ENCODE peak calls at places on chromosomes 7 and 10, in four cellular contexts. I is tibial nerve, G is endodermal cell, N is iPS DF 6.9. V is an unnamed sample.

GRCh38 chr7:91398341-91398740 is 134.1 kb downstream of the FZD1 start:
- DNase-seq in I (no peak), G (no peak), N (no peak), V (no peak)

GRCh38 chr10:75660833-75661232 is 229.4 kb downstream of the LRMDA start:
- DNase-seq in I (no peak), G (no peak), N (no peak), V (no peak)

GRCh38 chr7:99132922-99133321 is 11.0 kb downstream of the SMURF1 start:
- DNase-seq in I (no peak), G (no peak), N (no peak), V (no peak)

GRCh38 chr7:5685192-5685591 is 96.3 kb downstream of the RNF216 start:
- DNase-seq in I (no peak), G (no peak), N (no peak), V (no peak)

GRCh38 chr7:101814081-101814995 is 3.1 kb upstream of the CUX1 start:
- DNase-seq in I (peak; percentile 15), G (peak; percentile 83), N (no peak), V (peak; percentile 57)

GRCh38 chr10:60376953-60377352 is 12.7 kb downstream of the ANK3 start:
- DNase-seq in I (no peak), G (no peak), N (no peak), V (no peak)

GRCh38 chr10:4512557-4513286 is 313.3 kb upstream of the AKR1E2 start:
- DNase-seq in I (no peak), G (no peak), N (peak; percentile 25), V (no peak)

GRCh38 chr7:2487586-2488271 is 11.5 kb upstream of the GRIFIN start:
- DNase-seq in I (no peak), G (no peak), N (no peak), V (no peak)

GRCh38 chr10:52040486-52040885 is 273.6 kb upstream of the DKK1 start:
- DNase-seq in I (no peak), G (no peak), N (no peak), V (no peak)

GRCh38 chr7:99928994-99929729 is at the start of gene GJC3:
- DNase-seq in I (no peak), G (peak; percentile 91), N (no peak), V (no peak)

GRCh38 chr7:69599879-69600764 is 1.8 kb downstream of the AUTS2 start:
- DNase-seq in I (no peak), G (no peak), N (no peak), V (no peak)

GRCh38 chr10:24255115-24255895 is 46.4 kb downstream of the KIAA1217 start:
- DNase-seq in I (no peak), G (peak; percentile 71), N (peak; percentile 16), V (no peak)

GRCh38 chr10:43250925-43251663 is 15.8 kb downstream of the RASGEF1A start:
- DNase-seq in I (peak; percentile 7), G (peak; percentile 71), N (no peak), V (no peak)

GRCh38 chr10:98020254-98020653 is 10.2 kb downstream of the CRTAC1 start:
- DNase-seq in I (no peak), G (no peak), N (no peak), V (no peak)

GRCh38 chr10:85012305-85012704 is 683.9 kb downstream of the CCSER2 start:
- DNase-seq in I (no peak), G (no peak), N (no peak), V (no peak)

GRCh38 chr7:90645784-90646183 is 49.7 kb downstream of the CDK14 start:
- DNase-seq in I (no peak), G (no peak), N (no peak), V (no peak)

GRCh38 chr7:96667026-96667425 is 42.6 kb downstream of the SEM1 start:
- DNase-seq in I (no peak), G (no peak), N (no peak), V (no peak)

GRCh38 chr10:106795619-106796018 is 368.9 kb downstream of the SORCS1 start:
- DNase-seq in I (no peak), G (peak; percentile 76), N (peak; percentile 41), V (no peak)

GRCh38 chr10:106789623-106790022 is 374.9 kb downstream of the SORCS1 start:
- DNase-seq in I (no peak), G (no peak), N (no peak), V (no peak)
- H3K9me3 ChIP-seq in I (no peaks in the 10 kb centered on the region), G (peaks cover 9% of the 10 kb centered on the region), N (no peaks in the 10 kb centered on the region), V (no peaks in the 10 kb centered on the region)

GRCh38 chr7:30487371-30487770 is 8.8 kb upstream of the NOD1 start:
- DNase-seq in I (no peak), G (no peak), N (no peak), V (no peak)

GRCh38 chr7:30491417-30491816 is 12.8 kb upstream of the NOD1 start:
- DNase-seq in I (no peak), G (no peak), N (no peak), V (no peak)

DNA sequence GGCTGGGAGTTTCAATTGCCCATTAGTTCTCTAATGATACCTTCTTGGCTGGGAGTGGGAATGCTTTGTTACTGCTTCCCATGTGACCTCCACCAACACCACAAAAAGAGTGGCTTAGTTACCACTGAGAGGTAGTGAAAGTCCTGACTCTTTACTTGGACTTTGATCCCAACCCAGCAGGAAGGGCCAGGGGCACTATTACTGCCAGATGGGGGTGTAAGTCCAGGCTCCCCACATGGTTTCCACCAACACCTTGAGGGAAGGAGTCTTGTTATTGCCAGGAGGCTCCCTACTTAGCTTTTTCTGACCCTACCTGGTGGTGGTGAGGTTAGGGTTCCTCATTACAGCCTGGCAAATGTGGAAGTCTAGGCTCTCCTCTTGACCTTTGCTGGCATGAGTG is 11.4 kb downstream of the GGCT start:
- DNase-seq in I (no peak), G (no peak), N (no peak), V (no peak)
- H3K9me3 ChIP-seq in I (no peaks in the 10 kb centered on the region), G (peaks cover 14% of the 10 kb centered on the region), N (no peaks in the 10 kb centered on the region), V (no peaks in the 10 kb centered on the region)

GRCh38 chr7:64626083-64626469 is 39.9 kb upstream of the ZNF107 start:
- DNase-seq in I (no peak), G (no peak), N (no peak), V (no peak)

GRCh38 chr7:64630496-64630895 is 35.4 kb upstream of the ZNF107 start:
- DNase-seq in I (no peak), G (no peak), N (no peak), V (no peak)

GRCh38 chr7:64626557-64626956 is 39.4 kb upstream of the ZNF107 start:
- DNase-seq in I (no peak), G (no peak), N (no peak), V (no peak)

GRCh38 chr7:64628192-64628591 is 37.7 kb upstream of the ZNF107 start:
- DNase-seq in I (no peak), G (no peak), N (no peak), V (no peak)

GRCh38 chr7:64628721-64629120 is 37.2 kb upstream of the ZNF107 start:
- DNase-seq in I (no peak), G (no peak), N (no peak), V (no peak)
- H3K9me3 ChIP-seq in I (no peaks in the 10 kb centered on the region), G (peaks cover 16% of the 10 kb centered on the region), N (peaks cover 14% of the 10 kb centered on the region), V (no peaks in the 10 kb centered on the region)

DNA sequence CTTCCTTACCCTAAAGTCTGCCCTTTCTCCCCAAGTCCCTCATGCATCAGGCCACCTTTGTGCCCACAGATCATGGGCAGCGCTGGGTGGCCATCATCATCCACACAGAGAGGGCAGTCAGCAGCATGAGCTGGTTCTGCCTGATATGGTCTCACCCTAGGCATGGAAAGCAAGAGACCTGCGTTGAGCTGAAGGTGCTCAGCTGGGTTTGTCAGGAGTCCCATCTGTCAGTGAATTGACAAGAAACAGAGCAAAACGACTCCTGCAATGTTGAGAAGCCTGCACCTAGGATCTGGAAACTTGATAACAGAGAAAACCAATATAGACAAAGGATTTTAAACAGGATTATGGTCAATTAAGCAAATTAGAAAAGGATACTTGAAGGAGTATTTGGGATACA is 242.7 kb upstream of the PRSS1 start:
- DNase-seq in I (no peak), G (no peak), N (no peak), V (no peak)
- H3K9me3 ChIP-seq in I (no peaks in the 10 kb centered on the region), G (no peaks in the 10 kb centered on the region), N (no peaks in the 10 kb centered on the region), V (no peaks in the 10 kb centered on the region)

DNA sequence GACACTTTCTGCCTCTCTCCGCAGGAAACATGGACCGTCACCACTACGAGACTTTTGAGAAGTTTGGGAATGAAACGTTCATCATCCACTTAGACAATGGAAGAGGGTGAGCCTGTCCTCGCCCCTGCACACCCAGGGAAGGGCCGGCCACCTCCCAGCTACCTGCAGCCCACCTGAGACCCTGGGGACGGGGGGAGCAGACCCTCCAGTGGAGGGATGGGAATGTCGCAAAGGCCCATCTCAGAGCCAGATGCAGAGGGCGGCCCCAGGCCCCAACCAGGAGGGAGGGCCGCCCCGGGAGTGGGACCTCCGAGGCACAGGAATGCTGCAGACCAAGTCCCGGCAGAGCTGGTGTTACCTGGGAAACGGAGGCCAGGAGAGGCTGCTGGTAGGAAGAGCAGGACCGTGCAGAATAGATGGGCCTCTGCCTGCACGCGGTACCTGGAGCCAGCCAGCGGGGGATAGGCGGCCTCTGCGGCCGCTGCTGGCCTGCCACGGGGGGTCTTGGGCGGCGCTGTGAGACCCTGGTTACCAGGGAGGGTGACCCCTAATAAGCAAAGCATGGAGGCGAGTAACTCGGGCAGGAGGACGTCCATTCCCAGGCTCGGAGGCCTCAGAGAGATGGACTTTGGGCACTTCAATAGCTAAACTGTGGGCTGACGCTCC is 32.9 kb upstream of the FOXL3 start:
- DNase-seq in I (no peak), G (no peak), N (no peak), V (no peak)
- H3K9me3 ChIP-seq in I (no peaks in the 10 kb centered on the region), G (peaks cover 2% of the 10 kb centered on the region), N (peaks cover 21% of the 10 kb centered on the region), V (no peaks in the 10 kb centered on the region)

V was measured in T-helper 17 cell.